ENCODE peak calls at places on chromosomes 3 and 15, in six cellular contexts. O, L, A, D, K and C are unnamed samples.

GRCh38 chr3:78589778-78590177 is 1178.0 kb downstream of the ROBO1 start:
- DNase-seq in O (no peak), L (no peak), A (no peak), D (no peak), K (no peak), C (no peak)

GRCh38 chr3:161475905-161476304 is 20.7 kb upstream of the OTOL1 start:
- DNase-seq in O (no peak), L (peak; percentile 72), A (no peak), D (peak; percentile 50), K (no peak), C (peak; percentile 2)

GRCh38 chr3:128573707-128574162 is 76.9 kb downstream of the RPN1 start:
- DNase-seq in O (no peak), L (no peak), A (no peak), D (no peak), K (peak; percentile 38), C (no peak)

GRCh38 chr3:41317718-41318117 is 118.4 kb downstream of the CTNNB1 start:
- DNase-seq in O (no peak), L (no peak), A (no peak), D (peak; percentile 28), K (no peak), C (no peak)

GRCh38 chr3:101779808-101780366 is 876 bp downstream of the NXPE3 start:
- DNase-seq in O (no peak), L (no peak), A (no peak), D (no peak), K (no peak), C (peak; percentile 22)

GRCh38 chr3:53613111-53613510 is 118.7 kb downstream of the CACNA1D start:
- DNase-seq in O (no peak), L (no peak), A (no peak), D (no peak), K (no peak), C (no peak)

GRCh38 chr3:73094127-73094526 is 32.7 kb downstream of the EBLN2 start:
- DNase-seq in O (no peak), L (peak; percentile 34), A (no peak), D (peak; percentile 23), K (peak; percentile 66), C (no peak)

GRCh38 chr3:185959609-185960517 is 22.0 kb upstream of the TRA2B start:
- DNase-seq in O (no peak), L (no peak), A (no peak), D (peak; percentile 88), K (peak; percentile 39), C (no peak)

GRCh38 chr3:132669256-132669777 is 9.2 kb downstream of the UBA5 start:
- DNase-seq in O (no peak), L (no peak), A (no peak), D (no peak), K (no peak), C (no peak)

GRCh38 chr15:96870510-96871039 is 540.1 kb downstream of the NR2F2 start:
- DNase-seq in O (no peak), L (no peak), A (no peak), D (no peak), K (no peak), C (no peak)

GRCh38 chr15:35606345-35606744 is 60.4 kb upstream of the DPH6 start:
- DNase-seq in O (no peak), L (no peak), A (no peak), D (no peak), K (no peak), C (no peak)

GRCh38 chr15:84572231-84572630 is 28.6 kb upstream of the ZSCAN2 start:
- DNase-seq in O (no peak), L (no peak), A (no peak), D (no peak), K (no peak), C (no peak)

GRCh38 chr3:50229490-50229889 is 6.5 kb upstream of the GNAI2 start:
- DNase-seq in O (no peak), L (no peak), A (no peak), D (no peak), K (no peak), C (no peak)

GRCh38 chr3:50231581-50231980 is 4.4 kb upstream of the GNAI2 start:
- DNase-seq in O (no peak), L (no peak), A (no peak), D (no peak), K (no peak), C (no peak)

GRCh38 chr3:50230106-50230832 is 5.7 kb upstream of the GNAI2 start:
- DNase-seq in O (no peak), L (no peak), A (no peak), D (no peak), K (no peak), C (no peak)

GRCh38 chr3:50233176-50233575 is 2.8 kb upstream of the GNAI2 start:
- DNase-seq in O (no peak), L (no peak), A (no peak), D (no peak), K (no peak), C (no peak)

GRCh38 chr3:50230833-50231125 is 5.2 kb upstream of the GNAI2 start:
- DNase-seq in O (no peak), L (no peak), A (no peak), D (no peak), K (no peak), C (no peak)
- TF ChIP-seq SIN3A in O (no peak), L (no peak), A (no peak), D (no peak), K (no peak), C (no peak)

DNA sequence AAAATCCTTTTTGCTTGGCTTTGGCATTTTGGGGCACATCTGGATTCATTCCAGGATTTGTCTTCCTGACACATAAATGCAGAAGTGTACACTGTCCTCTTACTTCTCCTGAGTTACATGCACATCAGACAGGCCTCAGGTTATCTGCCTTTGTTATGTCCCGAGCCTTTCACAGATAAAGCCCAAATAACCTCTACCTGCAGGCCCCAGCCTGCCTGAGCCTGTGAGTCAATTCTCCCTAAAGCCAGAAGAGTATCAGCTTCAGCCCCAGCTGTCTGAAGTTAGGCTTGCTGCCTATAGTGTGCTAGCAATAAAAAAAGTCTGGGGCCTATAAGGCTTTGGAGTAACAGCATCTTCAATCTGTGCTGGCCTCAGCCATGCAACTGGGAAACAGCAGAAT is 17.7 kb upstream of the GSK3B start:
- DNase-seq in O (no peak), L (no peak), A (no peak), D (no peak), K (no peak), C (no peak)
- TF ChIP-seq SIN3A in O (no peak), L (no peak), A (no peak), D (no peak), K (no peak), C (no peak)

GRCh38 chr3:48244462-48244861 is 3.6 kb downstream of the ZNF589 start:
- DNase-seq in O (no peak), L (no peak), A (no peak), D (no peak), K (no peak), C (no peak)

GRCh38 chr3:48248095-48248863 is 7.4 kb downstream of the ZNF589 start:
- DNase-seq in O (no peak), L (no peak), A (no peak), D (no peak), K (no peak), C (no peak)

GRCh38 chr3:48243886-48244285 is 3.0 kb downstream of the ZNF589 start:
- DNase-seq in O (no peak), L (no peak), A (no peak), D (no peak), K (no peak), C (no peak)

GRCh38 chr3:48245136-48245535 is 4.2 kb downstream of the ZNF589 start:
- DNase-seq in O (no peak), L (no peak), A (no peak), D (no peak), K (no peak), C (no peak)

DNA sequence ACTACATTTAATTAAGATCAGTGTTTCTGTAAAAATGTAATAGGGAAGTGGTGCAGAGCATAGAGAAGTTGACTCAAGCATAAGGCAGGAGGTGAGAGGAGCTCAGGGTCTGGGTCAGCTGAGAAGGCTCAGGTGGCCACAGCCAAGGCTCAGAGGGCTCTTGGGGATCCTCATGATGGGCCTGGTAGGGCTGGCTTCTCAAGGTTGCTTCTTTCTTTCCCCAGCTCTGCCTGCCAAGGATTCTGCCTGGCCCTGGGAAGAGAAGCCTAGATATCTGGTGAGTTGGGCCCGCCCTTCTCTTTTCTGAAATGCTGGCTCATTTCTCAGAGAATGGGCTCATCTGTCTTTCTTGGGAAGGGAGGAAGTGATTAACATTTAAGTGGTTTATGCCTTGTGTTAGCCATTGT is 6.5 kb downstream of the ZNF589 start:
- DNase-seq in O (no peak), L (no peak), A (no peak), D (no peak), K (no peak), C (no peak)
- TF ChIP-seq SIN3A in O (no peak), L (no peak), A (no peak), D (no peak), K (no peak), C (no peak)

GRCh38 chr3:142211034-142211433 is 14.4 kb downstream of the GK5 start:
- DNase-seq in O (no peak), L (no peak), A (no peak), D (no peak), K (no peak), C (no peak)
- TF ChIP-seq SIN3A in O (no peak), L (no peak), A (no peak), D (no peak), K (no peak), C (no peak)

GRCh38 chr15:90989040-90989768 is 5.1 kb downstream of the PRC1 start:
- DNase-seq in O (no peak), L (no peak), A (no peak), D (no peak), K (no peak), C (no peak)
- TF ChIP-seq SIN3A in O (no peak), L (no peak), A (no peak), D (no peak), K (no peak), C (no peak)

GRCh38 chr3:141686477-141687280 is 51.4 kb upstream of the RNF7 start:
- DNase-seq in O (no peak), L (no peak), A (no peak), D (peak; percentile 46), K (peak; percentile 15), C (peak; percentile 41)
- TF ChIP-seq SIN3A in O (no peak), L (no peak), A (no peak), D (no peak), K (no peak), C (no peak)

DNA sequence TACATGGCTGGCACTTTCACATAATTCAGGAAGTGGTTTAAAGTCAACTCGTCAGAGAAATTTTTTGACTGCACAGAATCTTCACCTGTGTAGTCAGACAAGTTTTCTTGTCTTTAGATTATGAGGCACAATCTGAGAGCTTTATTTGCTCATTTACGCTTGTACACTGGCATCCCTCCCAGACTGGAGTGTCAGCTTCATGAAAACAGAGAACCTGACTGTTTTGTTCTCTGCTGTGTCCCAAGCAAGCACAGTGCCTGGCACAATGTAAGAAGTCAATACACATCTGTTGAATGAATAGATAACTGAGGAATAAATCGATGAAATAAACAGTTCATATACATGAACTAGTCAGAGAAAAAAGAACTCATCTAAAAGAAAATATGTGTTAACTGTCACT is 846.1 kb upstream of the CFAP20DC start:
- DNase-seq in O (no peak), L (no peak), A (no peak), D (no peak), K (no peak), C (no peak)
- TF ChIP-seq SIN3A in O (no peak), L (no peak), A (no peak), D (no peak), K (no peak), C (no peak)